ENCODE peak calls at places on chromosomes 4 and X, in ten cellular contexts. One of them, this sample, is unnamed.

GRCh38 chrX:56031409-56031808 is 200.7 kb upstream of the KLF8 start:
- DNase-seq in iris pigment epithelial cell: no peak
- DNase-seq in activated CD4-positive, alpha-beta T cell treated with anti-CD3 and anti-CD28 coated beads, Interleukin-2, amount 10 ng/mL, durations not matched to agents 7 days and 5 days: no peak
- DNase-seq in naive thymus-derived CD8-positive, alpha-beta T cell: no peak
- DNase-seq in glutamatergic neuron: no peak
- DNase-seq in tibial nerve: no peak
- DNase-seq in amniotic stem cell: no peak
- DNase-seq in transverse colon: no peak
- DNase-seq in cardiac septum: no peak
- DNase-seq in hypothalamus: no peak
- DNase-seq in this sample: no peak

GRCh38 chr4:86032476-86033022 is 327.3 kb downstream of the MAPK10 start:
- DNase-seq in iris pigment epithelial cell: peak; percentile 95
- DNase-seq in activated CD4-positive, alpha-beta T cell treated with anti-CD3 and anti-CD28 coated beads, Interleukin-2, amount 10 ng/mL, durations not matched to agents 7 days and 5 days: no peak
- DNase-seq in naive thymus-derived CD8-positive, alpha-beta T cell: no peak
- DNase-seq in glutamatergic neuron: no peak
- DNase-seq in tibial nerve: no peak
- DNase-seq in amniotic stem cell: peak; percentile 76
- DNase-seq in transverse colon: no peak
- DNase-seq in cardiac septum: no peak
- DNase-seq in hypothalamus: no peak
- DNase-seq in this sample: peak; percentile 89

GRCh38 chrX:148577711-148578110 is 77.3 kb downstream of the AFF2 start:
- DNase-seq in iris pigment epithelial cell: no peak
- DNase-seq in activated CD4-positive, alpha-beta T cell treated with anti-CD3 and anti-CD28 coated beads, Interleukin-2, amount 10 ng/mL, durations not matched to agents 7 days and 5 days: no peak
- DNase-seq in naive thymus-derived CD8-positive, alpha-beta T cell: no peak
- DNase-seq in glutamatergic neuron: no peak
- DNase-seq in tibial nerve: no peak
- DNase-seq in amniotic stem cell: no peak
- DNase-seq in transverse colon: no peak
- DNase-seq in cardiac septum: no peak
- DNase-seq in hypothalamus: no peak
- DNase-seq in this sample: no peak

GRCh38 chr4:38017579-38017978 is 57.4 kb downstream of the PTTG2 start:
- DNase-seq in iris pigment epithelial cell: peak; percentile 12
- DNase-seq in activated CD4-positive, alpha-beta T cell treated with anti-CD3 and anti-CD28 coated beads, Interleukin-2, amount 10 ng/mL, durations not matched to agents 7 days and 5 days: no peak
- DNase-seq in naive thymus-derived CD8-positive, alpha-beta T cell: no peak
- DNase-seq in glutamatergic neuron: no peak
- DNase-seq in tibial nerve: no peak
- DNase-seq in amniotic stem cell: no peak
- DNase-seq in transverse colon: no peak
- DNase-seq in cardiac septum: no peak
- DNase-seq in hypothalamus: no peak
- DNase-seq in this sample: no peak

GRCh38 chr4:52199574-52200338 is 148.7 kb downstream of the SPATA18 start:
- DNase-seq in iris pigment epithelial cell: peak; percentile 46
- DNase-seq in activated CD4-positive, alpha-beta T cell treated with anti-CD3 and anti-CD28 coated beads, Interleukin-2, amount 10 ng/mL, durations not matched to agents 7 days and 5 days: no peak
- DNase-seq in naive thymus-derived CD8-positive, alpha-beta T cell: no peak
- DNase-seq in glutamatergic neuron: no peak
- DNase-seq in tibial nerve: no peak
- DNase-seq in amniotic stem cell: peak; percentile 5
- DNase-seq in transverse colon: no peak
- DNase-seq in cardiac septum: no peak
- DNase-seq in hypothalamus: no peak
- DNase-seq in this sample: peak; percentile 40

GRCh38 chr4:174545268-174545667 is 23.0 kb upstream of the HPGD start:
- DNase-seq in iris pigment epithelial cell: no peak
- DNase-seq in activated CD4-positive, alpha-beta T cell treated with anti-CD3 and anti-CD28 coated beads, Interleukin-2, amount 10 ng/mL, durations not matched to agents 7 days and 5 days: no peak
- DNase-seq in naive thymus-derived CD8-positive, alpha-beta T cell: no peak
- DNase-seq in glutamatergic neuron: no peak
- DNase-seq in tibial nerve: no peak
- DNase-seq in amniotic stem cell: no peak
- DNase-seq in transverse colon: no peak
- DNase-seq in cardiac septum: no peak
- DNase-seq in hypothalamus: no peak
- DNase-seq in this sample: no peak

GRCh38 chrX:141185366-141185765 is 8.4 kb upstream of the LDOC1 start:
- DNase-seq in iris pigment epithelial cell: no peak
- DNase-seq in activated CD4-positive, alpha-beta T cell treated with anti-CD3 and anti-CD28 coated beads, Interleukin-2, amount 10 ng/mL, durations not matched to agents 7 days and 5 days: no peak
- DNase-seq in naive thymus-derived CD8-positive, alpha-beta T cell: no peak
- DNase-seq in glutamatergic neuron: no peak
- DNase-seq in tibial nerve: no peak
- DNase-seq in amniotic stem cell: no peak
- DNase-seq in transverse colon: no peak
- DNase-seq in cardiac septum: no peak
- DNase-seq in hypothalamus: no peak
- DNase-seq in this sample: no peak

GRCh38 chr4:33369366-33369899 is 2649.3 kb downstream of the PCDH7 start:
- DNase-seq in iris pigment epithelial cell: peak; percentile 52
- DNase-seq in activated CD4-positive, alpha-beta T cell treated with anti-CD3 and anti-CD28 coated beads, Interleukin-2, amount 10 ng/mL, durations not matched to agents 7 days and 5 days: no peak
- DNase-seq in naive thymus-derived CD8-positive, alpha-beta T cell: no peak
- DNase-seq in glutamatergic neuron: no peak
- DNase-seq in tibial nerve: no peak
- DNase-seq in amniotic stem cell: peak; percentile 23
- DNase-seq in transverse colon: no peak
- DNase-seq in cardiac septum: no peak
- DNase-seq in hypothalamus: no peak
- DNase-seq in this sample: peak; percentile 49

GRCh38 chrX:15820106-15821073 is 30.1 kb downstream of the ZRSR2 start:
- DNase-seq in iris pigment epithelial cell: no peak
- DNase-seq in activated CD4-positive, alpha-beta T cell treated with anti-CD3 and anti-CD28 coated beads, Interleukin-2, amount 10 ng/mL, durations not matched to agents 7 days and 5 days: no peak
- DNase-seq in naive thymus-derived CD8-positive, alpha-beta T cell: no peak
- DNase-seq in glutamatergic neuron: no peak
- DNase-seq in tibial nerve: no peak
- DNase-seq in amniotic stem cell: no peak
- DNase-seq in transverse colon: no peak
- DNase-seq in cardiac septum: no peak
- DNase-seq in hypothalamus: no peak
- DNase-seq in this sample: peak; percentile 46

GRCh38 chrX:148893395-148893794 is 393.0 kb downstream of the AFF2 start:
- DNase-seq in iris pigment epithelial cell: no peak
- DNase-seq in activated CD4-positive, alpha-beta T cell treated with anti-CD3 and anti-CD28 coated beads, Interleukin-2, amount 10 ng/mL, durations not matched to agents 7 days and 5 days: no peak
- DNase-seq in naive thymus-derived CD8-positive, alpha-beta T cell: no peak
- DNase-seq in glutamatergic neuron: no peak
- DNase-seq in tibial nerve: no peak
- DNase-seq in amniotic stem cell: no peak
- DNase-seq in transverse colon: no peak
- DNase-seq in cardiac septum: no peak
- DNase-seq in hypothalamus: no peak
- DNase-seq in this sample: no peak

GRCh38 chrX:93422693-93423092 is 250.7 kb downstream of the NAP1L3 start:
- DNase-seq in iris pigment epithelial cell: peak; percentile 9
- DNase-seq in activated CD4-positive, alpha-beta T cell treated with anti-CD3 and anti-CD28 coated beads, Interleukin-2, amount 10 ng/mL, durations not matched to agents 7 days and 5 days: peak; percentile 6
- DNase-seq in naive thymus-derived CD8-positive, alpha-beta T cell: no peak
- DNase-seq in glutamatergic neuron: no peak
- DNase-seq in tibial nerve: no peak
- DNase-seq in amniotic stem cell: no peak
- DNase-seq in transverse colon: no peak
- DNase-seq in cardiac septum: no peak
- DNase-seq in hypothalamus: no peak
- DNase-seq in this sample: peak; percentile 3

GRCh38 chr4:47641755-47642154 is 156.7 kb downstream of the ATP10D start:
- DNase-seq in iris pigment epithelial cell: peak; percentile 55
- DNase-seq in activated CD4-positive, alpha-beta T cell treated with anti-CD3 and anti-CD28 coated beads, Interleukin-2, amount 10 ng/mL, durations not matched to agents 7 days and 5 days: no peak
- DNase-seq in naive thymus-derived CD8-positive, alpha-beta T cell: no peak
- DNase-seq in glutamatergic neuron: peak; percentile 62
- DNase-seq in tibial nerve: no peak
- DNase-seq in amniotic stem cell: no peak
- DNase-seq in transverse colon: no peak
- DNase-seq in cardiac septum: no peak
- DNase-seq in hypothalamus: no peak
- DNase-seq in this sample: no peak

GRCh38 chr4:16641971-16642370 is 256.5 kb downstream of the LDB2 start:
- DNase-seq in iris pigment epithelial cell: peak; percentile 43
- DNase-seq in activated CD4-positive, alpha-beta T cell treated with anti-CD3 and anti-CD28 coated beads, Interleukin-2, amount 10 ng/mL, durations not matched to agents 7 days and 5 days: no peak
- DNase-seq in naive thymus-derived CD8-positive, alpha-beta T cell: no peak
- DNase-seq in glutamatergic neuron: no peak
- DNase-seq in tibial nerve: no peak
- DNase-seq in amniotic stem cell: no peak
- DNase-seq in transverse colon: no peak
- DNase-seq in cardiac septum: no peak
- DNase-seq in hypothalamus: no peak
- DNase-seq in this sample: no peak

GRCh38 chr4:108163352-108163751 is 5.4 kb downstream of the LEF1 start:
- DNase-seq in iris pigment epithelial cell: no peak
- DNase-seq in activated CD4-positive, alpha-beta T cell treated with anti-CD3 and anti-CD28 coated beads, Interleukin-2, amount 10 ng/mL, durations not matched to agents 7 days and 5 days: no peak
- DNase-seq in naive thymus-derived CD8-positive, alpha-beta T cell: no peak
- DNase-seq in glutamatergic neuron: no peak
- DNase-seq in tibial nerve: no peak
- DNase-seq in amniotic stem cell: no peak
- DNase-seq in transverse colon: no peak
- DNase-seq in cardiac septum: no peak
- DNase-seq in hypothalamus: no peak
- DNase-seq in this sample: no peak

GRCh38 chrX:118839334-118839958 is 15.8 kb downstream of the ZCCHC12 start:
- DNase-seq in iris pigment epithelial cell: peak; percentile 31
- DNase-seq in activated CD4-positive, alpha-beta T cell treated with anti-CD3 and anti-CD28 coated beads, Interleukin-2, amount 10 ng/mL, durations not matched to agents 7 days and 5 days: peak; percentile 50
- DNase-seq in naive thymus-derived CD8-positive, alpha-beta T cell: peak; percentile 23
- DNase-seq in glutamatergic neuron: peak; percentile 89
- DNase-seq in tibial nerve: peak; percentile 57
- DNase-seq in amniotic stem cell: no peak
- DNase-seq in transverse colon: peak; percentile 80
- DNase-seq in cardiac septum: peak; percentile 89
- DNase-seq in hypothalamus: peak; percentile 85
- DNase-seq in this sample: peak; percentile 72

GRCh38 chr4:118740869-118741268 is 55.7 kb downstream of the METTL14 start:
- DNase-seq in iris pigment epithelial cell: no peak
- DNase-seq in activated CD4-positive, alpha-beta T cell treated with anti-CD3 and anti-CD28 coated beads, Interleukin-2, amount 10 ng/mL, durations not matched to agents 7 days and 5 days: no peak
- DNase-seq in naive thymus-derived CD8-positive, alpha-beta T cell: no peak
- DNase-seq in glutamatergic neuron: no peak
- DNase-seq in tibial nerve: no peak
- DNase-seq in amniotic stem cell: no peak
- DNase-seq in transverse colon: no peak
- DNase-seq in cardiac septum: no peak
- DNase-seq in hypothalamus: no peak
- DNase-seq in this sample: no peak